ENCODE peak calls at places on chromosomes 16 and 17, in ten cellular contexts. M, Q, A, I, X, P, O, H, E and U are unnamed samples.

GRCh38 chr17:47072881-47073280 is 93.8 kb upstream of the RPRML start:
- DNase-seq in M (no peak), Q (no peak), A (peak), I (peak), X (no peak), P (no peak), O (no peak), H (no peak), E (no peak), U (no peak)

GRCh38 chr17:16927641-16928321 is 44.1 kb downstream of the TNFRSF13B start:
- DNase-seq in M (no peak), Q (no peak), A (no peak), I (no peak), X (no peak), P (peak), O (no peak), H (no peak), E (no peak), U (no peak)

GRCh38 chr17:62780273-62780672 is 27.8 kb downstream of the MARCHF10 start:
- DNase-seq in M (no peak), Q (no peak), A (no peak), I (no peak), X (no peak), P (peak), O (peak), H (peak), E (no peak), U (no peak)

GRCh38 chr16:86059253-86060171 is 160.6 kb downstream of the IRF8 start:
- DNase-seq in M (peak), Q (peak), A (no peak), I (peak), X (no peak), P (peak), O (no peak), H (no peak), E (no peak), U (no peak)

GRCh38 chr16:54099627-54100026 is 187.0 kb downstream of the IRX3 start:
- DNase-seq in M (no peak), Q (no peak), A (no peak), I (no peak), X (no peak), P (no peak), O (no peak), H (no peak), E (no peak), U (no peak)

GRCh38 chr16:23227529-23227928 is 45.0 kb downstream of the SCNN1G start:
- DNase-seq in M (no peak), Q (no peak), A (no peak), I (no peak), X (no peak), P (no peak), O (no peak), H (no peak), E (no peak), U (no peak)

GRCh38 chr16:67406628-67407027 is 9.6 kb downstream of the ZDHHC1 start:
- DNase-seq in M (no peak), Q (no peak), A (no peak), I (peak), X (peak), P (no peak), O (no peak), H (peak), E (no peak), U (no peak)

GRCh38 chr16:58306327-58306726 is 11.5 kb upstream of the PRSS54 start:
- DNase-seq in M (no peak), Q (no peak), A (no peak), I (peak), X (no peak), P (no peak), O (no peak), H (peak), E (no peak), U (no peak)

GRCh38 chr16:81679721-81680430 is 99.2 kb upstream of the PLCG2 start:
- DNase-seq in M (no peak), Q (no peak), A (no peak), I (no peak), X (no peak), P (no peak), O (no peak), H (no peak), E (no peak), U (no peak)

GRCh38 chr16:82033006-82033405 is 2.0 kb upstream of the HSD17B2 start:
- DNase-seq in M (no peak), Q (no peak), A (no peak), I (no peak), X (no peak), P (no peak), O (peak), H (no peak), E (no peak), U (no peak)

GRCh38 chr17:27650836-27651235 is 19.8 kb downstream of the LGALS9 start:
- DNase-seq in M (no peak), Q (no peak), A (no peak), I (no peak), X (no peak), P (no peak), O (no peak), H (no peak), E (no peak), U (no peak)

GRCh38 chr17:49901460-49902331 is 53.8 kb upstream of the TAC4 start:
- DNase-seq in M (no peak), Q (peak), A (no peak), I (no peak), X (no peak), P (no peak), O (no peak), H (peak), E (no peak), U (no peak)

GRCh38 chr17:2595736-2596135 is 2.3 kb downstream of the PAFAH1B1 start:
- DNase-seq in M (no peak), Q (no peak), A (no peak), I (no peak), X (no peak), P (no peak), O (no peak), H (no peak), E (no peak), U (no peak)

GRCh38 chr17:19659366-19660177 is 11.0 kb downstream of the ALDH3A2 start:
- DNase-seq in M (no peak), Q (no peak), A (no peak), I (no peak), X (no peak), P (no peak), O (peak), H (no peak), E (no peak), U (no peak)

GRCh38 chr16:86809458-86809955 is 231.2 kb downstream of the FOXL1 start:
- DNase-seq in M (no peak), Q (no peak), A (no peak), I (no peak), X (peak), P (no peak), O (no peak), H (peak), E (no peak), U (no peak)

GRCh38 chr17:54950116-54950515 is 18.3 kb downstream of the COX11 start:
- DNase-seq in M (no peak), Q (no peak), A (no peak), I (no peak), X (no peak), P (no peak), O (no peak), H (no peak), E (no peak), U (no peak)

GRCh38 chr17:39981207-39982068 is 831 bp downstream of the PSMD3 start:
- DNase-seq in M (no peak), Q (no peak), A (no peak), I (peak), X (no peak), P (no peak), O (no peak), H (no peak), E (no peak), U (no peak)

GRCh38 chr17:7855643-7856080 is 796 bp downstream of the TMEM88 start:
- DNase-seq in M (peak), Q (no peak), A (no peak), I (peak), X (no peak), P (no peak), O (no peak), H (no peak), E (no peak), U (no peak)

GRCh38 chr17:32958418-32958817 is 30.5 kb downstream of the TMEM98 start:
- DNase-seq in M (no peak), Q (no peak), A (no peak), I (no peak), X (no peak), P (no peak), O (no peak), H (no peak), E (peak), U (no peak)

GRCh38 chr16:87970206-87970605 is 19.0 kb downstream of the BANP start:
- DNase-seq in M (no peak), Q (no peak), A (no peak), I (no peak), X (no peak), P (no peak), O (no peak), H (no peak), E (no peak), U (no peak)

GRCh38 chr16:56301391-56301850 is 110.1 kb downstream of the GNAO1 start:
- DNase-seq in M (no peak), Q (no peak), A (peak), I (peak), X (no peak), P (no peak), O (no peak), H (peak), E (peak), U (no peak)

GRCh38 chr16:67399218-67399733 is 6.0 kb upstream of the TPPP3 start:
- DNase-seq in M (peak), Q (peak), A (peak), I (peak), X (no peak), P (no peak), O (no peak), H (peak), E (no peak), U (peak)

GRCh38 chr17:29563816-29564215 is 3.0 kb downstream of the ABHD15 start:
- DNase-seq in M (no peak), Q (no peak), A (no peak), I (no peak), X (no peak), P (no peak), O (no peak), H (no peak), E (no peak), U (no peak)

GRCh38 chr17:7405413-7405881 is 1.6 kb upstream of the TMEM256 start:
- DNase-seq in M (peak), Q (peak), A (no peak), I (peak), X (no peak), P (no peak), O (no peak), H (no peak), E (no peak), U (no peak)

GRCh38 chr16:70646260-70647241 is at the start of gene IL34:
- DNase-seq in M (peak), Q (no peak), A (no peak), I (no peak), X (no peak), P (no peak), O (no peak), H (no peak), E (no peak), U (no peak)

GRCh38 chr16:17194190-17194780 is 276.5 kb downstream of the XYLT1 start:
- DNase-seq in M (peak), Q (peak), A (peak), I (no peak), X (no peak), P (peak), O (peak), H (no peak), E (no peak), U (peak)

GRCh38 chr17:56681561-56682266 is 88.2 kb downstream of the NOG start:
- DNase-seq in M (no peak), Q (no peak), A (no peak), I (peak), X (peak), P (no peak), O (no peak), H (peak), E (no peak), U (no peak)

GRCh38 chr17:53949473-53950090 is 126.9 kb downstream of the KIF2B start:
- DNase-seq in M (no peak), Q (no peak), A (no peak), I (no peak), X (no peak), P (no peak), O (no peak), H (no peak), E (no peak), U (no peak)

GRCh38 chr17:7632492-7632894 is 2.6 kb downstream of the SHBG start:
- DNase-seq in M (no peak), Q (peak), A (no peak), I (peak), X (no peak), P (no peak), O (no peak), H (peak), E (no peak), U (no peak)

GRCh38 chr16:11370084-11370931 is 25.0 kb downstream of the RMI2 start:
- DNase-seq in M (no peak), Q (no peak), A (no peak), I (no peak), X (no peak), P (no peak), O (no peak), H (no peak), E (no peak), U (no peak)

GRCh38 chr17:36545465-36546417 is 1.0 kb downstream of the GGNBP2 start:
- DNase-seq in M (peak), Q (peak), A (peak), I (peak), X (peak), P (peak), O (peak), H (peak), E (peak), U (peak)

GRCh38 chr16:48393843-48394703 is 8.9 kb upstream of the SIAH1 start:
- DNase-seq in M (peak), Q (no peak), A (peak), I (no peak), X (no peak), P (no peak), O (no peak), H (no peak), E (no peak), U (peak)

GRCh38 chr16:56115817-56116576 is 75.3 kb upstream of the GNAO1 start:
- DNase-seq in M (no peak), Q (no peak), A (no peak), I (no peak), X (no peak), P (no peak), O (no peak), H (no peak), E (no peak), U (no peak)

GRCh38 chr16:81076566-81077076 is 417 bp downstream of the C16orf46 start:
- DNase-seq in M (peak), Q (peak), A (peak), I (peak), X (peak), P (peak), O (peak), H (peak), E (peak), U (peak)

GRCh38 chr17:80256034-80256350 is 4.7 kb upstream of the RNF213 start:
- DNase-seq in M (no peak), Q (no peak), A (no peak), I (no peak), X (no peak), P (no peak), O (no peak), H (no peak), E (no peak), U (no peak)
- H3K27ac ChIP-seq in M (no peak), Q (no peak), A (no peak), I (no peak), X (peak), P (no peak), O (no peak), H (no peak), E (no peak), U (no peak)

GRCh38 chr16:78763821-78764440 is 664.5 kb downstream of the WWOX start:
- DNase-seq in M (no peak), Q (no peak), A (no peak), I (no peak), X (no peak), P (no peak), O (no peak), H (no peak), E (no peak), U (no peak)

GRCh38 chr16:78768226-78768625 is 668.8 kb downstream of the WWOX start:
- DNase-seq in M (no peak), Q (no peak), A (no peak), I (no peak), X (no peak), P (no peak), O (no peak), H (no peak), E (no peak), U (no peak)

GRCh38 chr16:78762222-78762621 is 662.8 kb downstream of the WWOX start:
- DNase-seq in M (no peak), Q (no peak), A (no peak), I (no peak), X (no peak), P (no peak), O (no peak), H (no peak), E (no peak), U (no peak)

GRCh38 chr16:78761427-78761826 is 662.0 kb downstream of the WWOX start:
- DNase-seq in M (no peak), Q (no peak), A (no peak), I (no peak), X (no peak), P (no peak), O (no peak), H (no peak), E (no peak), U (no peak)

DNA sequence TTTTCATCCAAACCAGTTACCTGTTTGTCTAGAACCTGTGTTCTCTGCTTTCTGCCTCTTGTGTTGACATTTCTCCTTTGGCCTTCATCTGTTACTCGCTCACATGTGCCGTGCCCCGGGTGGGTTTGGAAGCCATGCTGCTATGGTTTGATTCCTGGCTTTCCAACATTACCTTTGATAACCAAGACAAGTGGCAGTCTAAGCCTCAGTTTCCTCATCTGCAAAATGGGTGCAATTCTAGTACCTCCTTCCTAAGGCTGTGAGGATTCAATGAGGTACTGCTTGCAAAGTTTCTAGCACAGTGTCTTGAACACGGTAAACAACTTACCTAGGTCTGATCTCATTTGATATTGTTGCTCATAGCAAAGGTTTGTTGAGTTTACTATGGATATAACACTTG is 665.0 kb downstream of the WWOX start:
- DNase-seq in M (no peak), Q (no peak), A (no peak), I (no peak), X (no peak), P (no peak), O (no peak), H (no peak), E (no peak), U (no peak)
- H3K27ac ChIP-seq in M (no peak), Q (no peak), A (no peak), I (no peak), X (no peak), P (no peak), O (no peak), H (no peak), E (no peak), U (no peak)

GRCh38 chr16:30997000-30997886 is 12.2 kb downstream of the HSD3B7 start:
- DNase-seq in M (peak), Q (peak), A (peak), I (peak), X (no peak), P (peak), O (peak), H (peak), E (no peak), U (peak)
- H3K27ac ChIP-seq in M (peak), Q (no peak), A (no peak), I (peak), X (peak), P (peak), O (peak), H (peak), E (no peak), U (no peak)

GRCh38 chr17:73338566-73339247 is 26.9 kb upstream of the CDC42EP4 start:
- DNase-seq in M (no peak), Q (no peak), A (no peak), I (no peak), X (no peak), P (no peak), O (no peak), H (no peak), E (no peak), U (no peak)
- H3K27ac ChIP-seq in M (peak), Q (no peak), A (peak), I (no peak), X (peak), P (peak), O (peak), H (no peak), E (no peak), U (peak)

DNA sequence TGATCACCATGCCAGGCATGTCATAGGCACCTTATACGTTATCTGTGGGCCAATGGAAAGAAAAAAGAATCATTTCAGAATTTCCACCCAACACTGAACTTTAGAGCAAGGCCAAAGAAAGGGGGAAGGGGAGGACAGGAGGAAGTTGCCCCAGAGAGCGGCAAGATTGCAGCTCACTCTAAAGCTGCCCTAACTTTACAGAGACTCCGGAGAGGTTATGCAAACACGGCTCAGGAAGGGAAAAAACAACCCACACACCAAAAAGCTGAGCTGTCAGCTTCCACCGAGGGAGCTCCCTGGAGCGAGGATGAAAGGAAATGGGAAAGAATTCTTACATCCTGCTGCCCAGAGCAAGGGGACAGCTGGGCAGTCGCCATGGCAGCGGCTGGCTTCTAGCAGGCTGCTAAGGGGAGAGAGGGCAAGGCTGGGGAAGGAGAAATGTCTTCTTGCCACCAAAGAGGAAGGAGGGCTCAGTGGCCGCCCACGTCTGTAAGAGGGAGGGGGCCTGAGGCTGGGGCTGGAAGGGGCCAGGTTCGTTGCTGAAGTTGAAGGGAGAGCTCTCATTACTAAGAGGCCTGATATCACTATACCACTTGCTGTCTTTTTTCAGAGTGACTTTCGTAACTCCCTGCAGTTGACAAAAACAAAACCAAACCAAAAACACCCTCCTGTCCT is 18.2 kb downstream of the COTL1 start:
- DNase-seq in M (peak), Q (peak), A (peak), I (peak), X (peak), P (peak), O (no peak), H (no peak), E (no peak), U (no peak)
- H3K27ac ChIP-seq in M (peak), Q (peak), A (peak), I (peak), X (peak), P (peak), O (no peak), H (no peak), E (peak), U (peak)

GRCh38 chr17:71327376-71328059 is 793.3 kb upstream of the SOX9 start:
- DNase-seq in M (no peak), Q (no peak), A (no peak), I (peak), X (peak), P (no peak), O (no peak), H (peak), E (no peak), U (no peak)
- H3K27ac ChIP-seq in M (no peak), Q (no peak), A (no peak), I (peak), X (no peak), P (no peak), O (no peak), H (no peak), E (no peak), U (no peak)

GRCh38 chr17:18031955-18032354 is 7.0 kb downstream of the ATPAF2 start:
- DNase-seq in M (no peak), Q (no peak), A (no peak), I (peak), X (no peak), P (no peak), O (no peak), H (peak), E (no peak), U (no peak)
- H3K27ac ChIP-seq in M (no peak), Q (no peak), A (no peak), I (peak), X (no peak), P (peak), O (no peak), H (peak), E (no peak), U (no peak)